ENCODE peak calls at places on chromosomes 5 and 9, in five cellular contexts. W, G, Z, M and Q are unnamed samples.

GRCh38 chr5:44708611-44709010 is 100.1 kb upstream of the MRPS30 start:
- DNase-seq in M (no peak), W (no peak), G (no peak), Z (no peak), Q (no peak)

GRCh38 chr5:94538260-94538659 is 80.1 kb downstream of the KIAA0825 start:
- DNase-seq in G (no peak), Z (no peak), W (no peak), M (no peak), Q (no peak)

GRCh38 chr9:4301971-4302427 is 2.1 kb upstream of the GLIS3 start:
- DNase-seq in W (peak; percentile 51), Z (peak; percentile 96), G (peak; percentile 58), M (no peak), Q (peak; percentile 64)

GRCh38 chr9:99008187-99008586 is 64.5 kb downstream of the COL15A1 start:
- DNase-seq in W (no peak), G (no peak), M (no peak), Z (no peak), Q (no peak)

GRCh38 chr9:33468797-33469621 is 4.7 kb downstream of the NOL6 start:
- DNase-seq in Z (no peak), G (no peak), M (no peak), W (no peak), Q (no peak)

GRCh38 chr9:99299214-99300102 is 77.4 kb downstream of the SEC61B start:
- DNase-seq in M (peak; percentile 19), Z (peak; percentile 83), W (no peak), G (peak; percentile 38), Q (no peak)

GRCh38 chr5:16935271-16936149 is 578 bp downstream of the MYO10 start:
- DNase-seq in Z (no peak), W (peak; percentile 67), G (peak; percentile 73), M (peak; percentile 63), Q (peak; percentile 71)

GRCh38 chr5:150479416-150479815 is 28.5 kb upstream of the NDST1 start:
- DNase-seq in G (no peak), W (no peak), M (no peak), Z (no peak), Q (no peak)

GRCh38 chr9:91047993-91048607 is 246.5 kb downstream of the SYK start:
- DNase-seq in Z (peak; percentile 95), W (no peak), M (no peak), G (peak; percentile 83), Q (no peak)

GRCh38 chr5:35151151-35151920 is 79.0 kb downstream of the PRLR start:
- DNase-seq in W (no peak), Z (peak; percentile 9), G (no peak), M (no peak), Q (no peak)

GRCh38 chr5:135615581-135616260 is 36.9 kb upstream of the CXCL14 start:
- DNase-seq in G (no peak), M (no peak), Z (no peak), W (no peak), Q (no peak)

GRCh38 chr9:134455951-134456739 is 129.9 kb downstream of the RXRA start:
- DNase-seq in W (peak; percentile 63), Z (peak; percentile 99), M (no peak), G (peak; percentile 96), Q (peak; percentile 67)

GRCh38 chr5:3359642-3360041 is 236.0 kb upstream of the IRX1 start:
- DNase-seq in M (peak; percentile 61), Z (no peak), G (no peak), W (no peak), Q (no peak)

GRCh38 chr5:142012186-142012785 is 541 bp downstream of the GNPDA1 start:
- DNase-seq in Z (no peak), W (peak; percentile 36), G (peak; percentile 52), M (peak; percentile 14), Q (peak; percentile 40)

GRCh38 chr5:148952097-148952828 is 110.6 kb downstream of the SH3TC2 start:
- DNase-seq in Z (no peak), G (no peak), M (no peak), W (no peak), Q (no peak)

GRCh38 chr5:57698785-57699184 is 216.2 kb upstream of the ACTBL2 start:
- DNase-seq in W (no peak), M (no peak), G (peak; percentile 75), Z (no peak), Q (no peak)

GRCh38 chr5:10576121-10576789 is 12.4 kb downstream of the ANKRD33B start:
- DNase-seq in Z (no peak), G (no peak), M (no peak), W (no peak), Q (no peak)

GRCh38 chr5:109479260-109479860 is 69.6 kb upstream of the PJA2 start:
- DNase-seq in G (peak; percentile 40), M (peak; percentile 11), Z (peak; percentile 34), W (no peak), Q (no peak)

GRCh38 chr5:88836195-88836838 is 46.7 kb downstream of the MEF2C start:
- DNase-seq in W (no peak), Z (peak; percentile 19), G (peak; percentile 63), M (peak; percentile 68), Q (peak; percentile 5)

GRCh38 chr5:91706785-91707520 is 323.8 kb upstream of the ARRDC3 start:
- DNase-seq in Z (no peak), M (no peak), W (no peak), G (no peak), Q (no peak)

GRCh38 chr9:98861881-98862501 is 54.5 kb downstream of the GALNT12 start:
- DNase-seq in Z (peak; percentile 83), G (no peak), M (no peak), W (peak; percentile 24), Q (no peak)

GRCh38 chr9:21813575-21814473 is 11.4 kb downstream of the MTAP start:
- DNase-seq in W (peak; percentile 68), M (peak; percentile 78), G (peak; percentile 85), Z (peak; percentile 86), Q (peak; percentile 48)

GRCh38 chr5:123178693-123179092 is 89.7 kb downstream of the PRDM6 start:
- DNase-seq in M (no peak), Z (no peak), G (no peak), W (no peak), Q (no peak)

GRCh38 chr5:9105851-9106250 is 440.0 kb downstream of the SEMA5A start:
- DNase-seq in M (no peak), G (no peak), W (no peak), Z (peak; percentile 55), Q (no peak)

GRCh38 chr9:88522360-88522759 is 12.6 kb upstream of the NXNL2 start:
- DNase-seq in W (no peak), Z (no peak), M (no peak), G (no peak), Q (no peak)

GRCh38 chr9:26131891-26132290 is 453.6 kb upstream of the TUSC1 start:
- DNase-seq in W (no peak), M (peak; percentile 23), G (peak; percentile 78), Z (peak; percentile 17), Q (no peak)

GRCh38 chr9:91424403-91425176 is 958 bp upstream of the NFIL3 start:
- DNase-seq in Z (peak; percentile 89), G (peak; percentile 60), W (peak; percentile 86), M (peak; percentile 69), Q (peak; percentile 80)

GRCh38 chr5:81779125-81779934 is 28.4 kb upstream of the SSBP2 start:
- DNase-seq in W (peak; percentile 84), Z (peak; percentile 26), G (peak; percentile 74), M (no peak), Q (peak; percentile 72)

GRCh38 chr9:137138701-137139467 is at the start of gene GRIN1:
- DNase-seq in G (no peak), W (peak; percentile 64), Z (no peak), M (peak; percentile 84), Q (peak; percentile 50)

GRCh38 chr9:3528466-3528865 is 2.7 kb upstream of the RFX3 start:
- DNase-seq in G (no peak), M (no peak), W (no peak), Z (no peak), Q (no peak)

GRCh38 chr9:108125541-108125940 is 636.0 kb upstream of the KLF4 start:
- DNase-seq in Z (no peak), G (no peak), M (no peak), W (no peak), Q (no peak)
- TF ChIP-seq CTCF in Z (no peak), G (peak; percentile 52), M (peak; percentile 45), W (no peak), Q (peak; percentile 8)

DNA sequence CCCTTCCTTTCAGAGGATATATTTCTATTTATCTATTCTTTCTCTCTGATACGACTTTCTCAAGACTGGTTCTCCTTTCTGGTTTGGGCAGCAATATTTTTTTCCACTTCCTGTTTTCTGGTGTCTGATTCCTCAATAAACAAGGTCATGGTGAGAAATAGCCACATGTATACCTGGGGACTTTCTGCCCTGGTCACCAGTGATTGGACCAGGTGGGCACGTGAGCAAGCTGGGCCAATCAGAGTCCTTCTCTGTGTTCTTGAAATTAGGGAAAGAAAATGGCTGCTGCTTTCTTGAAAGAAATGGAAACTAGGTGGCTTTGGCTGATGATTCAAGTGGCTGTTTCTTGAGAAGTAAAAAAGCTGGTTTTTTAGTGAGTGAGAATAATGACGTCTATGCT is 18.4 kb upstream of the GSN start:
- DNase-seq in M (no peak), Z (no peak), W (no peak), G (no peak), Q (no peak)
- H3K27ac ChIP-seq in M (no peak overlapping the region), Z (no peak overlapping the region), W (no peak overlapping the region), G (no peak overlapping the region), Q (no peak overlapping the region)

GRCh38 chr9:407255-407654 is 192.6 kb downstream of the DOCK8 start:
- DNase-seq in Z (no peak), G (no peak), W (no peak), M (no peak), Q (no peak)
- TF ChIP-seq CTCF in Z (no peak), G (no peak), W (no peak), M (peak; percentile 15), Q (no peak)

GRCh38 chr5:179276838-179277395 is 68.3 kb downstream of the ADAMTS2 start:
- DNase-seq in M (peak; percentile 50), W (no peak), G (no peak), Z (no peak), Q (no peak)

GRCh38 chr5:179274321-179275315 is 70.6 kb downstream of the ADAMTS2 start:
- DNase-seq in W (no peak), M (no peak), G (no peak), Z (no peak), Q (no peak)

GRCh38 chr5:179275381-179275878 is 69.8 kb downstream of the ADAMTS2 start:
- DNase-seq in M (no peak), Z (no peak), W (no peak), G (no peak), Q (no peak)

GRCh38 chr5:179278119-179278518 is 67.1 kb downstream of the ADAMTS2 start:
- DNase-seq in W (no peak), G (no peak), M (no peak), Z (peak; percentile 23), Q (no peak)

DNA sequence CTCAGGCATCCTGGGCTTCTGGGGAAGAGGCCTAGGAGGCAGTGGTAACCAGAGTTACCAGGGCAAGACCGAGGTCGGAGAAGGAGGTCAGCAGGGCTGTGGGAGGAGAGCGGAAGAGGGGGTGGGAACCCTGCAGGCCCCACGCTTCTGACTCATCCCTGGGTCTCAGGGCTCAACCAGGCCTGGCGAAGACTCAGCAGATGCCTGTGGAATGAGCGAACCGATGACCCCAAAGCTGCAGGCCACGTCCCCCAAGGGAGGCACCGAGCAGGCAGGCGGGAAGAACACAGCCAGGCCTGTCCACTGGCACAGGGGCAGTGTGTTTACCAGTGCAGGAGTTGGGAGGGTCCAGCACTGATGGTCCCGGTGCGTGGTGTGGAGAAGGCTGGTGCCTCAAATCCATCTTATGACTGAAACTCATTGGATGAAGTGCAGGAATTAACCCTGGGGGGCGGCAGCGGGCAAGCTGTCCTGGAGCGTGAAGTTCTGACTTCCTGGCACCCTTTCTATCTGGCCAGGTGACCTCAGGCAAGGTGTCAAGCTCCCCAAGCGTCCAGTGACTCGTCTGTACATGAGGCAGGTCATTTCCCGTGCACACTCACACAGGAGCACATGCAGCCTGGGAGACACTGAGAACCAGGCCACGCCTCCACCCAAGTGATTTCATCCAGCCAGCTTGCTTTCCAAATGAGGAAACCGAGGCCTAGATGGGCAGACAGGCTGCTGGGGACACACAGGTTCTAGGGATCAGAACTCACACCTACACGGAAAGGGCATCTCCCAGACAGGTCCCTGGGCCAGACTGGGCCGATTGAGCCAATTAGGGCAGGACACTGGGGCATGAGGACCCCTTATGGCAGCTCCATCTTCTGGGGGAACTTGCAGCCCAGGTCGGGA is 69.1 kb downstream of the ADAMTS2 start:
- DNase-seq in Z (peak; percentile 98), G (no peak), M (no peak), W (peak; percentile 48), Q (peak; percentile 27)
- H3K27ac ChIP-seq in Z (peak overlapping the region; percentile 97), G (no peak overlapping the region), M (no peak overlapping the region), W (peak overlapping the region; percentile 61), Q (peak overlapping the region; percentile 56)